ENCODE peak calls at places on chromosome 2, in four cellular contexts. One of them, this sample, is unnamed.

GRCh38 chr2:162825578-162825977 is 13.0 kb downstream of the KCNH7 start:
- DNase-seq in HepG2: no peak
- DNase-seq in K562: no peak
- DNase-seq in H1: no peak
- DNase-seq in this sample: no peak

GRCh38 chr2:42722328-42723190 is 41.4 kb downstream of the OXER1 start:
- DNase-seq in H1: no peak
- DNase-seq in K562: peak
- DNase-seq in HepG2: no peak
- DNase-seq in this sample: peak

GRCh38 chr2:240983361-240983995 is 14.9 kb upstream of the SNED1 start:
- DNase-seq in K562: peak
- DNase-seq in H1: peak
- DNase-seq in HepG2: no peak
- DNase-seq in this sample: no peak

GRCh38 chr2:235859651-235860050 is 308.5 kb downstream of the GBX2 start:
- DNase-seq in K562: no peak
- DNase-seq in HepG2: no peak
- DNase-seq in H1: no peak
- DNase-seq in this sample: no peak

GRCh38 chr2:7825591-7826312 is 856.1 kb upstream of the ID2 start:
- DNase-seq in K562: no peak
- DNase-seq in HepG2: peak
- DNase-seq in H1: no peak
- DNase-seq in this sample: peak

GRCh38 chr2:118492335-118492734 is 355.1 kb downstream of the EN1 start:
- DNase-seq in H1: no peak
- DNase-seq in HepG2: peak
- DNase-seq in K562: no peak
- DNase-seq in this sample: no peak

GRCh38 chr2:105674406-105674805 is 70.3 kb upstream of the NCK2 start:
- DNase-seq in H1: no peak
- DNase-seq in HepG2: no peak
- DNase-seq in K562: no peak
- DNase-seq in this sample: no peak

GRCh38 chr2:212708346-212708745 is 169.7 kb upstream of the ERBB4 start:
- DNase-seq in H1: no peak
- DNase-seq in K562: no peak
- DNase-seq in HepG2: no peak
- DNase-seq in this sample: no peak

GRCh38 chr2:188628989-188629889 is 337.6 kb downstream of the GULP1 start:
- DNase-seq in K562: no peak
- DNase-seq in H1: no peak
- DNase-seq in HepG2: no peak
- DNase-seq in this sample: no peak

GRCh38 chr2:213316001-213316735 is 31.9 kb downstream of the SPAG16 start:
- DNase-seq in H1: no peak
- DNase-seq in K562: no peak
- DNase-seq in HepG2: no peak
- DNase-seq in this sample: no peak

GRCh38 chr2:70671059-70671685 is 96.8 kb downstream of the ADD2 start:
- DNase-seq in HepG2: no peak
- DNase-seq in H1: no peak
- DNase-seq in K562: no peak
- DNase-seq in this sample: no peak

GRCh38 chr2:92072461-92073035 is 2798.7 kb upstream of the TEKT4 start:
- DNase-seq in K562: no peak
- DNase-seq in H1: no peak
- DNase-seq in HepG2: no peak
- DNase-seq in this sample: no peak

GRCh38 chr2:159133795-159134194 is 152.7 kb downstream of the WDSUB1 start:
- DNase-seq in H1: no peak
- DNase-seq in HepG2: no peak
- DNase-seq in K562: no peak
- DNase-seq in this sample: no peak

GRCh38 chr2:53793821-53794220 is 7.0 kb downstream of the ERLEC1 start:
- DNase-seq in K562: no peak
- DNase-seq in HepG2: no peak
- DNase-seq in H1: no peak
- DNase-seq in this sample: no peak

GRCh38 chr2:25362564-25363145 is 20.9 kb upstream of the DNMT3A start:
- DNase-seq in HepG2: no peak
- DNase-seq in K562: no peak
- DNase-seq in H1: no peak
- DNase-seq in this sample: peak

GRCh38 chr2:237391140-237391539 is 22.8 kb downstream of the COL6A3 start:
- DNase-seq in HepG2: no peak
- DNase-seq in H1: no peak
- DNase-seq in K562: no peak
- DNase-seq in this sample: no peak

GRCh38 chr2:10309286-10309685 is 6.6 kb downstream of the HPCAL1 start:
- DNase-seq in K562: no peak
- DNase-seq in H1: no peak
- DNase-seq in HepG2: no peak
- DNase-seq in this sample: no peak

GRCh38 chr2:61018319-61018750 is 280 bp upstream of the PUS10 start:
- DNase-seq in K562: no peak
- DNase-seq in HepG2: no peak
- DNase-seq in H1: no peak
- DNase-seq in this sample: no peak

GRCh38 chr2:84327645-84328249 is 131.3 kb downstream of the SUCLG1 start:
- DNase-seq in K562: no peak
- DNase-seq in HepG2: no peak
- DNase-seq in H1: no peak
- DNase-seq in this sample: no peak

GRCh38 chr2:45812039-45812500 is 160.6 kb downstream of the PRKCE start:
- DNase-seq in K562: no peak
- DNase-seq in H1: no peak
- DNase-seq in HepG2: no peak
- DNase-seq in this sample: no peak

GRCh38 chr2:19748711-19749506 is 152.9 kb downstream of the TTC32 start:
- DNase-seq in H1: no peak
- DNase-seq in K562: no peak
- DNase-seq in HepG2: peak
- DNase-seq in this sample: no peak

GRCh38 chr2:219551412-219551811 is 7.6 kb downstream of the TMEM198 start:
- DNase-seq in K562: peak
- DNase-seq in HepG2: no peak
- DNase-seq in H1: no peak
- DNase-seq in this sample: no peak

GRCh38 chr2:239381709-239382134 is 19.1 kb downstream of the HDAC4 start:
- DNase-seq in H1: no peak
- DNase-seq in HepG2: no peak
- DNase-seq in K562: peak
- DNase-seq in this sample: peak

GRCh38 chr2:44083054-44083453 is 85.6 kb upstream of the PPM1B start:
- DNase-seq in H1: no peak
- DNase-seq in K562: no peak
- DNase-seq in HepG2: no peak
- DNase-seq in this sample: no peak

GRCh38 chr2:118145207-118145606 is 56.9 kb downstream of the INSIG2 start:
- DNase-seq in H1: no peak
- DNase-seq in K562: no peak
- DNase-seq in HepG2: no peak
- DNase-seq in this sample: no peak

GRCh38 chr2:127525692-127526141 is 572 bp downstream of the IWS1 start:
- DNase-seq in H1: no peak
- DNase-seq in HepG2: peak
- DNase-seq in K562: peak
- DNase-seq in this sample: no peak

GRCh38 chr2:224449212-224450147 is 47.6 kb upstream of the FAM124B start:
- DNase-seq in HepG2: peak
- DNase-seq in K562: peak
- DNase-seq in H1: no peak
- DNase-seq in this sample: no peak

GRCh38 chr2:29786361-29786760 is 135.0 kb downstream of the ALK start:
- DNase-seq in HepG2: no peak
- DNase-seq in H1: no peak
- DNase-seq in K562: no peak
- DNase-seq in this sample: no peak

GRCh38 chr2:10009811-10010781 is 33.3 kb upstream of the KLF11 start:
- DNase-seq in HepG2: no peak
- DNase-seq in K562: no peak
- DNase-seq in H1: no peak
- DNase-seq in this sample: no peak

GRCh38 chr2:26318950-26319349 is 27.0 kb upstream of the SELENOI start:
- DNase-seq in HepG2: no peak
- DNase-seq in K562: no peak
- DNase-seq in H1: no peak
- DNase-seq in this sample: no peak

GRCh38 chr2:44285237-44285636 is 10.0 kb downstream of the SLC3A1 start:
- DNase-seq in HepG2: no peak
- DNase-seq in H1: no peak
- DNase-seq in K562: no peak
- DNase-seq in this sample: no peak

GRCh38 chr2:124024491-124025348 is at the start of gene CNTNAP5:
- DNase-seq in H1: no peak
- DNase-seq in HepG2: no peak
- DNase-seq in K562: peak
- DNase-seq in this sample: no peak
- TF ChIP-seq HDAC2 in H1: peak
- TF ChIP-seq HDAC2 in HepG2: no peak
- TF ChIP-seq HDAC2 in K562: no peak
- TF ChIP-seq HDAC2 in this sample: no peak

DNA sequence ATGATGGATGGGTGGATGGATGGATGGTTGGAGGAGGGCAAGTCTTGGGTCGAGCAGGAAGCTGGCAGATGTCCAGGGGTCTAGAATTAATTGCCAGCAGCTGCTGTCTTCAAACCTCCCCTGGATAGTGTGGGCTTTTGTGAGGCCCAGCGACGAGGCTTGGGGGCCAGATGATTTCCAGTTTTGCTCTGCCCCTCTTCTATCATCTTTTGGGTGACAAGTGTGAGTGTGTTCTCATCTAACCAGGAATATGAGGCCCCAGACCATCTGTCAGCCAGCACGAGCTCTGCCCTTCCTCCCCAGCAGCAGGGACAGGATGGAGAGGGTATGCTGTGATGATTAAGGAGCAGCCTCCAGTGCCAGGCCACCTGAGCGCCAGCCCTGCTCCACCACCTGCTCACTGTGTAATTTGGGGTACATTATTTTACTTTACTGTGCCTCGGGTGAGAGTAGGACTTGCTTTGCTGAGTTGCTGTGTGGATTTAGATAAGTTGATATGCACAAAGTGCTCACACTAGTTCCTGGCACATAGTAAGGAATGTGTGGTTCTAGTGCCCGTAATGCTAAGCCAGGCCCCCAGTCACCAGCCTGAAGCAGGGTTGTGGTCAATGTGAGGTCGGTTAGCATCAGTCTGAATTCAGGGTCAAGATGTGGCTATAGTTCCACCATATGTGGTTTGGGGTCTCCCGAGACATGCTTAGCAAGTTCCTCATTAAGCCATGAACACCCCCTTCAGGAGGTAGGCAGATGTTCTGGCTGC is 251.1 kb downstream of the CYP26B1 start:
- DNase-seq in HepG2: no peak
- DNase-seq in K562: no peak
- DNase-seq in H1: no peak
- DNase-seq in this sample: no peak
- TF ChIP-seq SP1 in HepG2: no peak
- TF ChIP-seq SP1 in K562: no peak
- TF ChIP-seq SP1 in H1: no peak
- TF ChIP-seq SP1 in this sample: no peak

GRCh38 chr2:85445316-85446295 is 27.1 kb downstream of the SH2D6 start:
- DNase-seq in K562: no peak
- DNase-seq in H1: no peak
- DNase-seq in HepG2: no peak
- DNase-seq in this sample: no peak
- TF ChIP-seq MAX in K562: no peak
- TF ChIP-seq MAX in H1: no peak
- TF ChIP-seq MAX in HepG2: no peak
- TF ChIP-seq MAX in this sample: no peak

GRCh38 chr2:1601471-1602358 is 142.6 kb downstream of the PXDN start:
- DNase-seq in K562: no peak
- DNase-seq in HepG2: peak
- DNase-seq in H1: no peak
- DNase-seq in this sample: no peak
- TF ChIP-seq HDAC2 in K562: no peak
- TF ChIP-seq HDAC2 in HepG2: peak
- TF ChIP-seq HDAC2 in H1: no peak
- TF ChIP-seq HDAC2 in this sample: no peak

GRCh38 chr2:184339966-184340365 is 258.4 kb upstream of the ZNF804A start:
- DNase-seq in HepG2: no peak
- DNase-seq in H1: no peak
- DNase-seq in K562: no peak
- DNase-seq in this sample: no peak
- TF ChIP-seq SP1 in HepG2: no peak
- TF ChIP-seq SP1 in H1: no peak
- TF ChIP-seq SP1 in K562: no peak
- TF ChIP-seq SP1 in this sample: no peak

GRCh38 chr2:140401056-140401455 is 1620.9 kb upstream of the NXPH2 start:
- DNase-seq in K562: no peak
- DNase-seq in H1: no peak
- DNase-seq in HepG2: no peak
- DNase-seq in this sample: no peak
- TF ChIP-seq MAX in K562: no peak
- TF ChIP-seq MAX in H1: no peak
- TF ChIP-seq MAX in HepG2: no peak
- TF ChIP-seq MAX in this sample: no peak

GRCh38 chr2:169716938-169717690 is 16.5 kb upstream of the KLHL23 start:
- DNase-seq in H1: no peak
- DNase-seq in K562: peak
- DNase-seq in HepG2: peak
- DNase-seq in this sample: no peak
- TF ChIP-seq HDAC2 in H1: no peak
- TF ChIP-seq HDAC2 in K562: no peak
- TF ChIP-seq HDAC2 in HepG2: peak
- TF ChIP-seq HDAC2 in this sample: no peak

This sample was measured in GM12878.